ENCODE peak calls at places on chromosome 14, in seven cellular contexts. R is left ventricle myocardium inferior, K is transverse colon, Z is aorta, I is lung, X is MM.1S, N is A673. T is an unnamed sample.

GRCh38 chr14:71354801-71355200 is 447.5 kb downstream of the PCNX1 start:
- DNase-seq in N (peak), I (no peak), Z (no peak), X (no peak), R (no peak), K (no peak), T (no peak)

GRCh38 chr14:92280554-92281262 is 42.3 kb upstream of the SLC24A4 start:
- DNase-seq in X (peak), Z (no peak), R (no peak), N (no peak), I (no peak), K (no peak), T (no peak)

GRCh38 chr14:24395609-24396580 is 2.9 kb upstream of the NYNRIN start:
- DNase-seq in X (no peak), K (no peak), I (no peak), Z (peak), R (no peak), N (peak), T (peak)

GRCh38 chr14:32073537-32074189 is 3.4 kb upstream of the ARHGAP5 start:
- DNase-seq in I (peak), Z (no peak), X (peak), N (peak), R (no peak), K (peak), T (peak)

GRCh38 chr14:94593749-94594431 is 12.7 kb downstream of the SERPINA5 start:
- DNase-seq in Z (no peak), K (no peak), R (no peak), I (no peak), N (no peak), X (no peak), T (no peak)

GRCh38 chr14:101985957-101986356 is 21.6 kb downstream of the DYNC1H1 start:
- DNase-seq in N (no peak), K (no peak), Z (no peak), I (no peak), X (no peak), R (no peak), T (no peak)

GRCh38 chr14:24982472-24983155 is 67.3 kb downstream of the STXBP6 start:
- DNase-seq in R (no peak), X (no peak), I (no peak), Z (no peak), N (no peak), K (no peak), T (no peak)

GRCh38 chr14:77181124-77181602 is 435 bp upstream of the TMEM63C start:
- DNase-seq in N (no peak), K (peak), I (no peak), X (peak), R (no peak), Z (no peak), T (no peak)

GRCh38 chr14:101961011-101961721 is 3.2 kb upstream of the DYNC1H1 start:
- DNase-seq in X (peak), K (peak), Z (peak), I (peak), R (peak), N (peak), T (peak)

GRCh38 chr14:30340495-30340894 is 218.5 kb upstream of the G2E3 start:
- DNase-seq in R (no peak), Z (no peak), I (no peak), K (no peak), X (no peak), N (no peak), T (no peak)

GRCh38 chr14:96481731-96482314 is 20.4 kb upstream of the PAPOLA start:
- DNase-seq in K (no peak), N (no peak), I (no peak), X (no peak), Z (no peak), R (no peak), T (no peak)

GRCh38 chr14:33938131-33938949 is 12.5 kb downstream of the EGLN3 start:
- DNase-seq in X (no peak), I (no peak), N (no peak), Z (peak), K (peak), R (peak), T (peak)

GRCh38 chr14:53851394-53852056 is 105.1 kb downstream of the BMP4 start:
- DNase-seq in X (no peak), I (no peak), Z (no peak), K (no peak), N (no peak), R (no peak), T (no peak)

GRCh38 chr14:104422301-104423223 is 157.0 kb upstream of the C14orf180 start:
- DNase-seq in I (no peak), Z (no peak), N (no peak), R (no peak), X (no peak), K (no peak), T (peak)

GRCh38 chr14:104940526-104941150 is 16.0 kb downstream of the PLD4 start:
- DNase-seq in Z (no peak), K (no peak), N (no peak), X (no peak), I (no peak), R (no peak), T (peak)

GRCh38 chr14:100556936-100557505 is 30.2 kb downstream of the BEGAIN start:
- DNase-seq in R (no peak), N (no peak), Z (no peak), K (no peak), X (no peak), I (no peak), T (no peak)

GRCh38 chr14:69055973-69056372 is 76.9 kb upstream of the ACTN1 start:
- DNase-seq in X (no peak), K (no peak), N (no peak), Z (no peak), R (no peak), I (no peak), T (no peak)

GRCh38 chr14:91899777-91900176 is 32.4 kb upstream of the TC2N start:
- DNase-seq in X (no peak), Z (no peak), I (no peak), R (no peak), K (no peak), N (no peak), T (no peak)

GRCh38 chr14:90491221-90491867 is 94.5 kb downstream of the CALM1 start:
- DNase-seq in K (no peak), N (peak), R (peak), Z (peak), X (no peak), I (no peak), T (peak)

GRCh38 chr14:95485222-95485819 is 31.1 kb downstream of the SYNE3 start:
- DNase-seq in K (no peak), N (no peak), R (no peak), Z (no peak), I (no peak), X (no peak), T (no peak)

GRCh38 chr14:73785336-73785833 is 66.2 kb upstream of the PTGR2 start:
- DNase-seq in K (peak), X (no peak), I (no peak), N (peak), Z (peak), R (no peak), T (peak)

GRCh38 chr14:64775081-64775777 is 71.0 kb downstream of the PLEKHG3 start:
- DNase-seq in R (no peak), X (no peak), K (no peak), N (no peak), Z (no peak), I (no peak), T (peak)

GRCh38 chr14:102066041-102066451 is 20.8 kb downstream of the HSP90AA1 start:
- DNase-seq in Z (no peak), R (no peak), I (no peak), K (no peak), N (no peak), X (no peak), T (no peak)

GRCh38 chr14:93332032-93332852 is 594 bp downstream of the BTBD7 start:
- DNase-seq in R (peak), Z (peak), X (peak), K (peak), N (peak), I (peak), T (peak)

GRCh38 chr14:52551696-52552062 is 626 bp downstream of the TXNDC16 start:
- DNase-seq in X (no peak), Z (no peak), I (no peak), K (no peak), N (peak), R (no peak), T (no peak)

GRCh38 chr14:80726211-80726610 is 215.3 kb downstream of the CEP128 start:
- DNase-seq in K (no peak), I (no peak), Z (no peak), R (no peak), N (no peak), X (no peak), T (no peak)

GRCh38 chr14:22370084-22370847 is 218.8 kb downstream of the DAD1 start:
- DNase-seq in Z (peak), N (no peak), R (peak), K (no peak), X (no peak), I (peak), T (no peak)

GRCh38 chr14:55739967-55740707 is 160.1 kb downstream of the KTN1 start:
- DNase-seq in X (no peak), I (no peak), R (no peak), Z (peak), K (no peak), N (peak), T (no peak)
- H3K27ac ChIP-seq in X (no peak), I (no peak), R (no peak), Z (no peak), K (no peak), N (peak), T (no peak)

GRCh38 chr14:75275598-75275997 is 3.0 kb upstream of the FOS start:
- DNase-seq in I (no peak), Z (no peak), X (no peak), R (no peak), N (no peak), K (no peak), T (peak)
- H3K27ac ChIP-seq in I (no peak), Z (peak), X (no peak), R (peak), N (no peak), K (peak), T (peak)

DNA sequence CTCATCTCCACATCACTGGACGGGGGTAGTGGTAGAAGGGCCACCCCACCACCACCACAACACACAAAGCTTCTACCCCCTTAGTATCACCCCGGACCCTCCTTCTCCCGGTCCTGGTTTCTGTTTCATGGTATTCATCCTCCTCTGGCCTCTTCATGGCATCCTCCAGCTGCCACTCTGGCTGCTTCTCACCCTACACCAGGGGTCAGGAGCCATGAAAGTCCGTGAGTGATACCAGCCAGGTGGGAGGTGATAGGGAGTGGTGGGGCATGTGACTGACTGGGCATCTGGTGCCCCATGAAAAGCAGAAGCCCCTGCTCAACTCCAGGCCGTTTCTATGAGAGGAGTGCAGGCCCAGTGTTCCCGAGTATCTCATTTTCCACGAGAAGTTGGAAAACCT is 151.4 kb upstream of the HIF1A start:
- DNase-seq in R (no peak), X (no peak), I (no peak), N (no peak), K (no peak), Z (no peak), T (no peak)
- H3K27ac ChIP-seq in R (peak), X (no peak), I (peak), N (no peak), K (peak), Z (peak), T (peak)

GRCh38 chr14:89268514-89268913 is 148.5 kb downstream of the FOXN3 start:
- DNase-seq in I (no peak), Z (no peak), K (no peak), N (no peak), X (no peak), R (no peak), T (no peak)
- H3K27ac ChIP-seq in I (no peak), Z (peak), K (no peak), N (no peak), X (no peak), R (no peak), T (no peak)

GRCh38 chr14:98826618-98827017 is 445.4 kb downstream of the BCL11B start:
- DNase-seq in X (no peak), Z (no peak), I (no peak), R (no peak), K (no peak), N (peak), T (no peak)

GRCh38 chr14:98819867-98820206 is 452.2 kb downstream of the BCL11B start:
- DNase-seq in I (no peak), R (no peak), K (no peak), X (no peak), N (no peak), Z (no peak), T (no peak)

GRCh38 chr14:98819132-98819866 is 452.7 kb downstream of the BCL11B start:
- DNase-seq in N (no peak), X (no peak), R (no peak), K (no peak), I (no peak), Z (no peak), T (no peak)

GRCh38 chr14:98822917-98823316 is 449.1 kb downstream of the BCL11B start:
- DNase-seq in I (no peak), Z (no peak), R (no peak), X (no peak), N (no peak), K (no peak), T (no peak)
- H3K27ac ChIP-seq in I (no peak), Z (no peak), R (no peak), X (no peak), N (no peak), K (no peak), T (no peak)

GRCh38 chr14:49992448-49992847 is 99.6 kb downstream of the ARF6 start:
- DNase-seq in I (no peak), R (no peak), X (no peak), K (no peak), N (no peak), Z (no peak), T (no peak)

GRCh38 chr14:49993565-49993964 is 100.7 kb downstream of the ARF6 start:
- DNase-seq in X (no peak), K (no peak), N (no peak), R (no peak), I (no peak), Z (no peak), T (no peak)

GRCh38 chr14:49992036-49992435 is 99.2 kb downstream of the ARF6 start:
- DNase-seq in I (no peak), N (no peak), X (no peak), R (no peak), K (no peak), Z (no peak), T (no peak)

GRCh38 chr14:49991491-49991890 is 98.6 kb downstream of the ARF6 start:
- DNase-seq in N (no peak), Z (no peak), I (no peak), X (no peak), K (no peak), R (no peak), T (no peak)

GRCh38 chr14:49992901-49993335 is 100.0 kb downstream of the ARF6 start:
- DNase-seq in Z (no peak), R (no peak), K (no peak), N (no peak), I (no peak), X (no peak), T (no peak)
- H3K27ac ChIP-seq in Z (no peak), R (no peak), K (no peak), N (no peak), I (no peak), X (no peak), T (no peak)